ENCODE peak calls at places on chromosome 22, in six cellular contexts. H, C, X, I, J and T are unnamed samples.
A peak's percentile ranks its signal among the peaks of the same experiment; 100 is the strongest.

GRCh38 chr22:40040927-40041326 is 46.2 kb downstream of the FAM83F start:
- DNase-seq in X (peak; percentile 27), I (no peak), C (no peak), H (no peak), J (no peak), T (no peak)

GRCh38 chr22:43182726-43183125 is 4.2 kb downstream of the TTLL12 start:
- DNase-seq in J (no peak), X (no peak), H (no peak), C (no peak), I (no peak), T (no peak)

GRCh38 chr22:44384981-44385610 is 72.3 kb upstream of the SHISAL1 start:
- DNase-seq in X (no peak), J (no peak), H (no peak), I (no peak), C (no peak), T (no peak)

GRCh38 chr22:31295413-31295812 is 3.1 kb upstream of the PIK3IP1 start:
- DNase-seq in H (no peak), J (no peak), I (no peak), X (no peak), C (no peak), T (no peak)

GRCh38 chr22:37331034-37331428 is 48.7 kb downstream of the CYTH4 start:
- DNase-seq in X (peak; percentile 34), H (no peak), I (no peak), C (no peak), J (no peak), T (no peak)

GRCh38 chr22:17120281-17120680 is 879 bp downstream of the TMEM121B start:
- DNase-seq in X (peak; percentile 82), I (no peak), H (no peak), J (peak; percentile 46), C (peak; percentile 71), T (peak; percentile 63)

GRCh38 chr22:42184852-42185251 is 54.2 kb upstream of the CYP2D6 start:
- DNase-seq in C (no peak), J (no peak), H (no peak), I (no peak), X (no peak), T (no peak)

GRCh38 chr22:29816128-29816527 is 21.9 kb downstream of the ASCC2 start:
- DNase-seq in H (no peak), X (no peak), J (no peak), C (no peak), I (no peak), T (no peak)

GRCh38 chr22:26389125-26389524 is 39.9 kb upstream of the ASPHD2 start:
- DNase-seq in I (no peak), J (no peak), X (no peak), H (no peak), C (no peak), T (no peak)

GRCh38 chr22:46604306-46604690 is 15.9 kb upstream of the GRAMD4 start:
- DNase-seq in J (no peak), H (no peak), C (no peak), X (peak; percentile 84), I (no peak), T (no peak)
- TF ChIP-seq YY1 in J (no peak), H (no peak), C (no peak), X (no peak), I (no peak), T (no peak)

DNA sequence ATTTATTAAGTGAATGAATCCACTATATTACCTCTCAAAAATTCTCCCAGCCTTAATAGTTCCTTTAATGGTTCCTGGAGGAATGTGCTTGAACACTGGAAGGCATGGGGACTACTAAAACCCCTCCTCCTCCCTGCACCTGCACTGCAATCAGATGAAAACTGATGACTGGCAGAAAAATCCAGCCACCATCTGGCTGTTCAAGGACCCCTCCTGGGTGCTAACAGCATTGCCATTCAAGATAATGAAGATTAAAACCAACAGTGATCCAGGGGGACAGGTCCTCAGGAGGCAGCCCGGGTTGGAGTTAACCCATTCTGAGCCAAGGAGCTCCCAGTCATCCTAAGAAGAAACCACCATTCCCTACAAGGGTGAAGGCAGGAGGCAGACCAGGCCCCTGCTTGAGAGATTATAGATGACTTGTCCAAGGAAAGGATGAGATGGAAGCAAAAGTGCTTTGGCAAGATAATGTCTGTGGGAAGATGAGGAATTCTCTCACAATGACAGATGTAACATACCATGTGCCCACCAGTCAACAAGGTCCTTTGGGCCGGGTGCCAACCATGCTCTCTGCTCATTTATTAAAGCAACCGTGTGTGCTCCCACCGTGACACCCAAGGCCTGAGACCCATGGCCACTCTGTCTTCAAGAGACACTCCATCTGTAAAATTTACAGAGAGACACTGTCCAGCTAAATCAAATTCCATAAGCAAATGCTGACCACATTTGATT is 90.6 kb downstream of the LARGE1 start:
- DNase-seq in H (no peak), I (no peak), C (peak; percentile 18), X (no peak), J (no peak), T (no peak)
- TF ChIP-seq YY1 in H (no peak), I (no peak), C (no peak), X (no peak), J (no peak), T (no peak)

GRCh38 chr22:48973694-48974041 is 854.0 kb downstream of the BRD1 start:
- DNase-seq in H (no peak), X (no peak), C (no peak), I (no peak), J (no peak), T (no peak)

GRCh38 chr22:48975252-48975780 is 852.4 kb downstream of the BRD1 start:
- DNase-seq in I (no peak), C (no peak), J (no peak), X (no peak), H (no peak), T (no peak)

GRCh38 chr22:48976556-48977535 is 850.8 kb downstream of the BRD1 start:
- DNase-seq in C (no peak), I (no peak), H (peak; percentile 7), J (no peak), X (no peak), T (no peak)

GRCh38 chr22:48974443-48975251 is 853.0 kb downstream of the BRD1 start:
- DNase-seq in C (no peak), X (no peak), H (no peak), I (no peak), J (no peak), T (no peak)

DNA sequence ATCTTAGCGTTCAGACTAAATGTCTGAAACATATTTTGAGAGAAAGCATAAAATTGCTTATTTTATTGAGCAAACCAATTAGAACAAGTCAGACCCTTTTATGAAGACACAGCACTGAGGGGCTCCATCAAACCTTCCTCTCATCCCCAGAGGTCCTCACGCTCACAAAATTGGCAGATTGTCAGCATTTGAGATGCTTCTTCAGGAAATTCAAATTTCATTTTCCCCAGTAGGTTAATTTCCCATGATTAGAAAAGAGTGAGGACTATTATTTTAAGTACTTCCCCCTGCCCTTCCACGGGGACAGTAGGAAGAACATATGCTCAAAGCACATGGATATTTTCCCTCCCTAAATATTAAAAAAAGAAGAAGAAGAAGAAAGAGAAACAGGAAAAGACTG is 851.8 kb downstream of the BRD1 start:
- DNase-seq in J (no peak), C (no peak), H (no peak), I (no peak), X (no peak), T (no peak)
- TF ChIP-seq YY1 in J (no peak), C (no peak), H (no peak), I (no peak), X (no peak), T (no peak)

GRCh38 chr22:34604312-34604711 is 461.6 kb upstream of the ISX start:
- DNase-seq in I (no peak), C (no peak), X (no peak), H (no peak), J (no peak), T (no peak)

GRCh38 chr22:34599567-34599966 is 466.4 kb upstream of the ISX start:
- DNase-seq in I (no peak), C (no peak), J (no peak), H (no peak), X (no peak), T (no peak)
- TF ChIP-seq YY1 in I (no peak), C (no peak), J (no peak), H (no peak), X (no peak), T (no peak)

DNA sequence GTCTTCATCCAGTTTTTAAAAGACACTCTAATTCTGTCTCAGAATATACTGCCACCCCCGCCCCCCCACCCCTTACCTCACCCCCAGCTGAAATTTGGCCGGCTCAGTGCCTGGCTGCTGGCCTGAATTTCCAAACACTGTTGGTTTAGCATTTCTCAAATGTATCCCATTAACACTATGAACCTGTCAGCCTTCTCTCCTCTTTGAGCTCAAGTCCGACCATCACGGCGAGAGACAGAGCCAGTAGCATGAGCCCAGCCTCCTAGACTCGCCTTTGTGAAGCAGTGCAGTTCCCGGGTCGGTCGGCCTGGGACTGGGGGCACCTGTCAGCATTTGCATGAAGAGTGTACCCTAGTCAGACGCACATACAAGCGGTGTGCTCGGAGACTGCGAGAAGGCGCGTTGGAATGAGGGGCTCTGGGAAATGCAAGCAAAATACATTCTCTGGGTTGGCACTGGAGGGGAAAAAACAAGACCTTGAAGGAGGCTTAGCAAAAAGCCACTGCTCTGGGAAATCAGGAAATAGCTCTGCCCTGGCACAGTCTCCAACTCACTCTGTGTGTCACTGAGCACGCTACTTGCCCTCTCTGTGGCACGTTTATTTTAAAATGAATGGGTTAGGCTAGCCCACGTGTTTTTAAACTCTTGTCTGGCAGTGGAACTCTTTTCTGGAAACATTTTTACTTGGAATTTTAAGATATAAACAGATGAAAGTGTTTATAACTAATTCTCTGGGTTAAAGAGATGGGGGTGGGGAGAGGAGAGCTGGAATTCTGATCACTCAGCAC is 108.2 kb downstream of the TIMP3 start:
- DNase-seq in X (no peak), I (no peak), C (no peak), H (no peak), J (no peak), T (no peak)
- TF ChIP-seq YY1 in X (no peak), I (no peak), C (no peak), H (no peak), J (no peak), T (no peak)

DNA sequence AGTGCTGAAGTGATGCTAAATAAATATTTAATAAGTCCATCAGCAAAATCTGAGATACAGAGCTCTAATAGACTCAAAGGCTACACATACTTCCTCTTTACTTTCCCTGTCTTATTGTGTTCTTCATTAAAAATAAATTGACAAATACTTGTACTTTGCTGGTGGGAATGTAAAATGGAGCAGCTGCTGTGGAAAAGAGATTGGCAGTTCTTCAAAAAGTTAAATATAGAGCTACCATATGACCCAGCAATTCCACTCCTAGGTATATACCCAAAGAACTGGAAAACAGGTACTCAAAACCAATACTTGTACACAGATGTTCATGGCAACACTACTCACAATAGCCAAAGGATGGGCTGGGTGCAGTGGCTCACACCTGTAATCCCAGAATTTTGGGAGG is 76.0 kb downstream of the RBFOX2 start:
- DNase-seq in X (no peak), I (no peak), H (no peak), J (no peak), C (no peak), T (no peak)
- TF ChIP-seq YY1 in X (no peak), I (no peak), H (no peak), J (no peak), C (no peak), T (no peak)

GRCh38 chr22:23834406-23834805 is 4.4 kb downstream of the DERL3 start:
- DNase-seq in C (peak; percentile 8), J (no peak), X (no peak), H (no peak), I (no peak), T (no peak)

GRCh38 chr22:23835773-23836144 is 3.0 kb downstream of the DERL3 start:
- DNase-seq in X (no peak), I (no peak), J (no peak), C (peak; percentile 8), H (no peak), T (no peak)

GRCh38 chr22:23836281-23836680 is 2.5 kb downstream of the DERL3 start:
- DNase-seq in X (no peak), H (no peak), I (no peak), C (peak; percentile 14), J (no peak), T (no peak)

GRCh38 chr22:23833911-23834317 is 4.9 kb downstream of the DERL3 start:
- DNase-seq in X (no peak), I (no peak), C (peak; percentile 15), H (no peak), J (no peak), T (no peak)

GRCh38 chr22:23834830-23835772 is 3.7 kb downstream of the DERL3 start:
- DNase-seq in I (no peak), J (no peak), C (peak; percentile 12), H (no peak), X (no peak), T (no peak)
- TF ChIP-seq YY1 in I (no peak), J (no peak), C (no peak), H (no peak), X (no peak), T (no peak)